ENCODE peak calls at places on chromosomes 13 and 19, in seven cellular contexts. A, W, V, K, P, I and U are unnamed samples.

GRCh38 chr13:31742102-31742695 is 2.9 kb downstream of the RXFP2 start:
- DNase-seq in W (peak; percentile 88), K (peak; percentile 58), A (peak; percentile 77), V (peak; percentile 61), I (peak; percentile 86), P (peak; percentile 63), U (peak; percentile 25)

GRCh38 chr13:57787058-57787791 is 155.7 kb downstream of the PCDH17 start:
- DNase-seq in I (no peak), V (no peak), K (no peak), A (no peak), P (no peak), W (no peak), U (no peak)

GRCh38 chr19:52724701-52725514 is 9.9 kb downstream of the ZNF611 start:
- DNase-seq in W (no peak), A (no peak), V (peak; percentile 11), I (no peak), K (no peak), P (no peak), U (no peak)

GRCh38 chr19:35154535-35155406 is at the start of gene FXYD5:
- DNase-seq in I (peak; percentile 83), K (peak; percentile 58), P (peak; percentile 43), W (peak; percentile 72), V (peak; percentile 91), A (peak; percentile 47), U (peak; percentile 86)

GRCh38 chr19:46601318-46602224 is at the start of gene CALM3:
- DNase-seq in I (peak; percentile 68), P (peak; percentile 59), V (no peak), A (no peak), K (no peak), W (no peak), U (no peak)

GRCh38 chr19:19372656-19373416 is 32.6 kb upstream of the GATAD2A start:
- DNase-seq in P (no peak), W (peak; percentile 41), V (peak; percentile 63), A (peak; percentile 46), K (peak; percentile 58), I (peak; percentile 81), U (peak; percentile 86)

GRCh38 chr19:44807162-44807561 is 1.7 kb upstream of the BCAM start:
- DNase-seq in W (no peak), A (peak; percentile 84), P (peak; percentile 53), V (no peak), K (no peak), I (no peak), U (no peak)

GRCh38 chr19:46972301-46972700 is 47.3 kb upstream of the NPAS1 start:
- DNase-seq in A (no peak), I (no peak), K (no peak), W (peak; percentile 63), V (peak; percentile 75), P (no peak), U (no peak)

GRCh38 chr19:10551698-10552301 is 8.1 kb downstream of the ATG4D start:
- DNase-seq in W (peak; percentile 42), P (no peak), K (no peak), A (peak; percentile 43), V (peak; percentile 52), I (peak; percentile 85), U (peak; percentile 81)

GRCh38 chr13:104014803-104015645 is 948.8 kb upstream of the SLC10A2 start:
- DNase-seq in V (peak; percentile 74), K (no peak), P (no peak), A (no peak), W (peak; percentile 48), I (no peak), U (no peak)

GRCh38 chr19:1592755-1593628 is at the start of gene MBD3:
- DNase-seq in K (peak; percentile 93), W (peak; percentile 92), A (peak; percentile 94), I (peak; percentile 97), V (peak; percentile 92), P (peak; percentile 94), U (peak; percentile 91)

GRCh38 chr19:12137541-12137940 is 2.6 kb downstream of the ZNF20 start:
- DNase-seq in I (peak; percentile 74), A (no peak), P (no peak), K (no peak), V (no peak), W (no peak), U (no peak)

GRCh38 chr13:30526612-30527217 is 61.0 kb upstream of the HMGB1 start:
- DNase-seq in W (peak; percentile 39), V (peak; percentile 84), K (no peak), P (no peak), I (no peak), A (no peak), U (no peak)

GRCh38 chr19:40365613-40366401 is 17.3 kb downstream of the PLD3 start:
- DNase-seq in A (no peak), I (peak; percentile 81), K (no peak), V (peak; percentile 86), W (peak; percentile 43), P (peak; percentile 93), U (no peak)

GRCh38 chr13:110856941-110857835 is 57.7 kb downstream of the ANKRD10 start:
- DNase-seq in P (no peak), A (no peak), I (no peak), W (no peak), V (no peak), K (no peak), U (no peak)

GRCh38 chr13:111908981-111909380 is 158.0 kb upstream of the SOX1 start:
- DNase-seq in W (no peak), I (no peak), V (no peak), P (peak; percentile 3), K (no peak), A (no peak), U (no peak)

GRCh38 chr13:76012091-76012721 is 376.1 kb downstream of the LMO7 start:
- DNase-seq in K (no peak), A (peak; percentile 76), P (no peak), W (peak; percentile 67), I (no peak), V (peak; percentile 28), U (no peak)

GRCh38 chr13:106629068-106629712 is 61.3 kb upstream of the ARGLU1 start:
- DNase-seq in I (no peak), K (no peak), A (no peak), P (no peak), W (no peak), V (peak; percentile 5), U (no peak)

GRCh38 chr13:112879283-112879833 is 89.7 kb upstream of the MCF2L start:
- DNase-seq in K (no peak), P (no peak), I (no peak), W (peak; percentile 53), V (peak; percentile 5), A (no peak), U (no peak)

GRCh38 chr19:2083174-2083854 is 12.8 kb downstream of the MOB3A start:
- DNase-seq in A (no peak), W (no peak), V (no peak), K (no peak), I (peak; percentile 78), P (no peak), U (peak; percentile 59)

GRCh38 chr19:49475995-49476880 is 2.2 kb downstream of the FLT3LG start:
- DNase-seq in W (no peak), I (peak; percentile 78), P (peak; percentile 49), K (peak; percentile 59), A (peak; percentile 76), V (peak; percentile 69), U (no peak)

GRCh38 chr13:40152145-40152544 is 496.7 kb downstream of the COG6 start:
- DNase-seq in K (no peak), W (peak; percentile 91), I (no peak), A (no peak), P (no peak), V (peak; percentile 65), U (no peak)

GRCh38 chr13:26247608-26248007 is 6.3 kb upstream of the CDK8 start:
- DNase-seq in P (no peak), A (no peak), K (no peak), I (no peak), W (peak; percentile 16), V (peak; percentile 78), U (no peak)

GRCh38 chr13:28641600-28641926 is 17.4 kb upstream of the POMP start:
- DNase-seq in A (no peak), V (peak; percentile 89), W (no peak), K (no peak), P (no peak), I (no peak), U (no peak)

GRCh38 chr19:30345686-30346085 is 26.5 kb upstream of the ZNF536 start:
- DNase-seq in P (no peak), V (no peak), A (no peak), I (no peak), W (no peak), K (no peak), U (no peak)

GRCh38 chr19:1998712-1999708 is 16.5 kb downstream of the BTBD2 start:
- DNase-seq in I (no peak), K (no peak), P (no peak), W (no peak), V (no peak), A (no peak), U (no peak)

GRCh38 chr13:30373727-30374126 is 48.6 kb upstream of the UBE2L5 start:
- DNase-seq in A (no peak), P (no peak), W (no peak), I (peak; percentile 83), V (no peak), K (no peak), U (no peak)

GRCh38 chr13:112889351-112890290 is 79.4 kb upstream of the MCF2L start:
- DNase-seq in A (no peak), W (no peak), V (no peak), P (no peak), I (no peak), K (no peak), U (no peak)

GRCh38 chr13:87124785-87125074 is 546.4 kb upstream of the SLITRK5 start:
- DNase-seq in P (no peak), A (no peak), K (no peak), I (no peak), V (no peak), W (no peak), U (no peak)
- H3K4me3 ChIP-seq in P (no peak overlapping the region), A (no peak overlapping the region), K (no peak overlapping the region), I (no peak overlapping the region), V (no peak overlapping the region), W (no peak overlapping the region), U (no peak overlapping the region)

DNA sequence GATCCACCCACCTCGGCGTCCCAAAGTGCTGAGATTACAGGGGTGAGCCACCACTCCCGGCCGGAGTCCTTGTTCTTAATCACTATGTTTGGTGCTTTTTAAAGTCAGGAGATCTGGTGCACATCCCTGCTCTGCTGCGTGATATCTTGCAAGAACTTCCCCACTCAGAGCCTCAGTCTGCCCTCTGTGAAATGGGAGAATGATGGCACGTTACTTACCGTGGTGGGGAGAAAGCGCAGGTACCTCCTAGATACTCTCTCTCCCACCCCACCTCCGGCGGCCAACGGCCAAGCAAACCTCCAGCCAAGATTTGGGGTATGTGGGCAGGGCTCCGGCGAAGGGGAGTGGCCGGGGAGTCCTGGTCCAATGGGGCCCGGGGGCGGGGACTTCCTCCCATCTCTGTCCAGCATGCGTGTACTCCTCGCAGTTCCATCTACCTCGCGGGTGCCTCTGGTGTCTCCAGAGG is at the start of gene RYR1:
- DNase-seq in K (peak; percentile 40), W (no peak), V (no peak), I (peak; percentile 79), P (no peak), A (peak; percentile 27), U (no peak)
- H3K4me3 ChIP-seq in K (no peak within 1 kb of the TSS), W (no peak within 1 kb of the TSS), V (no peak within 1 kb of the TSS), I (no peak within 1 kb of the TSS), P (no peak within 1 kb of the TSS), A (no peak within 1 kb of the TSS), U (no peak within 1 kb of the TSS)

GRCh38 chr13:108594153-108594552 is 35.3 kb upstream of the MYO16 start:
- DNase-seq in K (no peak), P (no peak), V (no peak), A (no peak), W (no peak), I (no peak), U (no peak)
- H3K4me3 ChIP-seq in K (no peak overlapping the region), P (no peak overlapping the region), V (no peak overlapping the region), A (no peak overlapping the region), W (no peak overlapping the region), I (no peak overlapping the region), U (no peak overlapping the region)

GRCh38 chr19:55677572-55678028 is 2.6 kb downstream of the EPN1 start:
- DNase-seq in K (no peak), W (no peak), P (no peak), I (no peak), A (no peak), V (no peak), U (no peak)
- H3K4me3 ChIP-seq in K (no peak overlapping the region), W (no peak overlapping the region), P (no peak overlapping the region), I (peak overlapping the region; percentile 82), A (no peak overlapping the region), V (no peak overlapping the region), U (peak overlapping the region; percentile 15)